ENCODE peak calls at places on chromosome 12, in eight cellular contexts. W is esophagus squamous epithelium, H is H9, Z is uterus, V is mammary epithelial cell, S is HepG2, G is left lung, Q is stomach. J is an unnamed sample. For H3K9me3 and H3K27me3, the result is how much of the 10 kb centered on the place peaks cover.

GRCh38 chr12:14435627-14436026 is 70.1 kb downstream of the ATF7IP start:
- DNase-seq in W (no peak), Z (no peak), G (no peak), S (no peak), V (no peak), H (no peak), Q (no peak), J (no peak)

GRCh38 chr12:60265741-60266140 is 669.9 kb downstream of the SLC16A7 start:
- DNase-seq in V (no peak), G (no peak), W (no peak), S (no peak), Q (no peak), H (no peak), Z (no peak), J (no peak)

GRCh38 chr12:103517161-103517560 is 21.4 kb upstream of the C12orf42 start:
- DNase-seq in V (no peak), W (no peak), H (no peak), Q (no peak), Z (no peak), S (no peak), G (no peak), J (no peak)

GRCh38 chr12:62537544-62537943 is 70.9 kb downstream of the MON2 start:
- DNase-seq in S (no peak), H (no peak), Q (peak), W (no peak), G (no peak), V (peak), Z (peak), J (no peak)

GRCh38 chr12:88737838-88738472 is 157.7 kb upstream of the KITLG start:
- DNase-seq in V (no peak), H (no peak), S (no peak), Q (peak), W (no peak), G (no peak), Z (no peak), J (no peak)

GRCh38 chr12:91877461-91878230 is 268.0 kb downstream of the BTG1 start:
- DNase-seq in Z (no peak), Q (no peak), S (no peak), H (no peak), W (no peak), V (peak), G (no peak), J (no peak)

GRCh38 chr12:40170593-40170992 is 54.2 kb upstream of the LRRK2 start:
- DNase-seq in Z (no peak), Q (no peak), G (peak), V (no peak), S (no peak), W (no peak), H (no peak), J (no peak)

GRCh38 chr12:121062391-121063045 is 23.5 kb upstream of the OASL start:
- DNase-seq in Q (no peak), Z (no peak), H (no peak), G (no peak), W (no peak), S (no peak), V (no peak), J (no peak)

GRCh38 chr12:107404981-107405380 is 280.6 kb upstream of the PWP1 start:
- DNase-seq in S (peak), Z (no peak), W (no peak), G (no peak), H (peak), V (peak), Q (no peak), J (no peak)

GRCh38 chr12:124548854-124549378 is 18.5 kb downstream of the NCOR2 start:
- DNase-seq in H (no peak), V (no peak), Z (peak), G (peak), W (no peak), S (no peak), Q (peak), J (no peak)

GRCh38 chr12:79885956-79886490 is 48.9 kb downstream of the PPP1R12A start:
- DNase-seq in V (no peak), Q (no peak), H (no peak), Z (no peak), G (no peak), S (no peak), W (no peak), J (no peak)

GRCh38 chr12:124980098-124980892 is 8.6 kb downstream of the DHX37 start:
- DNase-seq in H (peak), W (no peak), Z (no peak), G (no peak), Q (no peak), V (no peak), S (no peak), J (no peak)

GRCh38 chr12:52945389-52946232 is 3.3 kb upstream of the KRT18 start:
- DNase-seq in Z (no peak), H (peak), V (peak), G (peak), S (peak), Q (peak), W (no peak), J (no peak)

GRCh38 chr12:34346372-34347034 is 324.2 kb downstream of the ALG10 start:
- DNase-seq in H (no peak), S (no peak), Q (no peak), W (no peak), V (no peak), Z (no peak), G (no peak), J (no peak)
- H3K9me3 ChIP-seq in H (under half), S (under half), Q (under half), W (half or more), V (under half), Z (under half), G (under half), J (under half)

DNA sequence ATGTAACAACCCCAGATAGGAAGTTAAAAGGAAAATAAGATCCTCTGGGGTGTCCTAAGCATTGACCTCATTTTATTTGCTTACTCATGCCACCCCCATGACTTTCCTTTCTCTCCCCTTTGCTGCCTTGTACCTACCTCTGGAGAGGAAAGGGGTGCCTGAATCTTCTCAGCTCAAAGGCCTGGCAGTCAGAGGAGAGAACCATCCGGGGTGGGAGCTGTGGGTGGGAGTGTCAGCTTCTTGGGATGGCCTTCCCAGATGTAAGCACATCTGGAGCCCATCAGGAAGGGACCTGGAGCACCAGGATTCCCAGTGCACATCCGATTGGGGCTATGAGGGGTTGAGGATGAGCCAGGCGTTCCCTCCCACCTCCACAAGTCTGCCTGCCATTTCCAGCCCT is 5.2 kb upstream of the ITGA5 start:
- DNase-seq in H (no peak), S (no peak), Q (no peak), Z (no peak), V (no peak), G (no peak), W (no peak), J (no peak)
- H3K27me3 ChIP-seq in H (under half), S (under half), Q (under half), Z (under half), V (under half), G (under half), W (under half), J (under half)

DNA sequence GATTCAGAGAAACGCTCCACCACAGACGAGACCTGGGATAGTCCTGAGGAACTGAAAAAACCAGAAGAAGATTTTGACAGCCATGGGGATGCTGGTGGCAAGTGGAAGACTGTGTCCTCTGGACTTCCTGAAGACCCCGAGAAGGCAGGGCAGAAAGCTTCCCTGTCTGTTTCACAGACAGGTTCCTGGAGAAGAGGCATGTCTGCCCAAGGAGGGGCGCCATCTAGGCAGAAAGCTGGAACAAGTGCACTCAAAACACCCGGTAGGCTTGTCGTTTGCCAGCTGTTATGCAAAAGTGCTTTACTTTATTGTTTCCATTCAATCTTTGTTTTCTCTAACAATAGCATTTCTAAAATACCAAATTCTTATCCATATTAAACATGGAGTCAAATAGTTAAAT is 287.3 kb downstream of the NAV3 start:
- DNase-seq in W (no peak), H (peak), V (no peak), S (no peak), Z (no peak), Q (no peak), G (no peak), J (no peak)
- TF ChIP-seq CTCF in W (no peak), H (peak), V (no peak), S (no peak), Z (no peak), Q (no peak), G (no peak), J (no peak)

DNA sequence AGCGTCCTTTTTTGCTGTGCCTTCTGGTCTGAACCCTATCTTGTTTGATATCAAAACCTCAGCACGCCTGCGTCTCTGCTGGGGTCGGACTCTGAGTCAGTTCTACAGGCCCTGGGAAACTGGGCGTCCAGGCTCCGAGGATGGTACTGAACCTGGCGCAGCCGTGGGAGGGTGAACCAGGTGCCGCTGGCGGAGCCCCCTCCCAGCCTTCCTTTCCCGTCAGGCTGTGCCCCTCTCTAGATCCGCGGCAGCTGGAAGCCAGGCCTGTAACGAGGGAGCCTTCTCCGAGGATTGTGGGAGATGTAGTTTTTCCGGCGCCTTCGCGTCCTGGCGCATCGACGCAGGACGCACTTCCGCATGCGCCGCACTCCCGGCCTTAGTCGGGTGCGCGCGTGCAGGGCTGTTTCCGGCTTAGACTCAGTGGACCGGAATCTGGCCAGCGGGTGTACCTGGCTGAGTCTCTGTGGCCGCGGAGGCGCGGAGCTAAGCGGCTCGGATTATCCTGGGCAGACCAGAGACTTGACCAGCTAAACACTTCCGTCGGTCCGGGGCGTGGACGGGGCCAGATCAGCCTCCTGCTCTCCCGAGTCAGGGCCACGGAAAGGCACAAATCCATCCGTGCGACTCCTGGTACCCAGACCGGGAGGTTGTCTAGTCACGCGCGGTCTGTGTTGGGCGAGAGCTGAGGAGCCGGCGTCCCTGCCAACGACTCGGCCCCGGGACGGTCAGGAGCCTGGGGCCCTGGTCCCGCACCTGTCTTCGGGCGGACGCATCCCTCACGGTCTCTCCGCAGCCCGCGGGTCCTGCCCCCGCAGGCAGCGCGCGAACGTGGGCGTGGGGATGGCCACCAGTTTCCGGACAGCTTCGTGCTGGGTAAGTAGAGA is at the start of gene ZNF26:
- DNase-seq in Z (peak), V (peak), W (peak), S (peak), G (peak), Q (peak), H (peak), J (peak)
- H3K9me3 ChIP-seq in Z (under half), V (under half), W (under half), S (half or more), G (under half), Q (under half), H (under half), J (under half)

DNA sequence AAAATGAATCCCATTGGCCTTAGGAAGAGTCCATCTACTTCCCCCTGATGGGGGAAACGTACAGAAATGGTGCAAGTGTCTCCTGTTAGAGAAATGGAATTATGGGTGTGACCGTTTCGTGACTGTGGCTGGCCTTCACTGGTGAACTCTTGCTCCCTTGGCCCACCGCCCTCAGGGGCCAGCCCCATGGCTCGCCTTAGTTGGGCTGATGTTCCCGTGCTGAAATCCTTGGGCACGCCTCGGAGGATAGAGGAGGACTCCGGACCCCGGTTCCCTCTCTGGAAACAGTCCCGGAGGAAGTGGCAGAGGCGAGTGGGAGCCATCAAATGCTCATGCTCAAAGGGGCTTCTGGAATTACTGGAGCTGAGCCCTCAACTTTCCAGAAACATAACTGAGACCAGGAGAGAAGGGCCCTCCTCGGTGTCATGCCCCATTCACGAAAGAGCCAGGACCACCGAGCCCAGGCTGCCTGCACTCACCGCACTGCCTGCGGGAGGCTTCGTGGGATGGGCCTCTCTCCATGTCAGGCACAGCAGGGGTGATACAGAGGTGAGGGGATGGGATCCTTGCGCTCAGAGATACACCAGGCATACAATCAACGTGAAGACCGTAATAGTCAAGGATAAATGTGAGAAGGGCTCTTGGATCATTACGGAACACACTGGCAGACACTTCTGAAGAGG is 10.1 kb upstream of the CACNA2D4 start:
- DNase-seq in Z (no peak), V (no peak), Q (peak), W (no peak), S (no peak), H (peak), G (peak), J (no peak)
- H3K27me3 ChIP-seq in Z (under half), V (under half), Q (under half), W (under half), S (under half), H (under half), G (under half), J (under half)